ENCODE peak calls at places on chromosomes 4 and X, in nine cellular contexts. Y is ELR; X is iris pigment epithelial cell; G is activated CD8-positive, alpha-beta memory T cell treated with anti-CD3 and anti-CD28 coated beads, Interleukin-2, amount 50 U/mL, for 4 hours; E is Peyer's patch; K is A172; W is cardiac septum; M is NCI-H1105 treated with DMSO at 0.1 percent for 48 hours; A is astrocyte. F is an unnamed sample.
A peak's percentile ranks its signal among the peaks of the same experiment; 100 is the strongest.

GRCh38 chr4:123892368-123892961 is 495.9 kb downstream of the SPRY1 start:
- DNase-seq in K (no peak), E (no peak), A (no peak), W (no peak), Y (no peak), G (no peak), X (peak; percentile 18), M (no peak), F (no peak)

GRCh38 chr4:62117879-62118278 is 917.8 kb downstream of the ADGRL3 start:
- DNase-seq in M (no peak), Y (no peak), G (no peak), A (no peak), E (no peak), K (no peak), W (no peak), X (no peak), F (no peak)

GRCh38 chrX:68196939-68197791 is 236.1 kb downstream of the OPHN1 start:
- DNase-seq in Y (peak; percentile 59), G (no peak), M (peak; percentile 48), K (peak; percentile 45), A (peak; percentile 20), X (peak; percentile 51), W (no peak), E (no peak), F (no peak)

GRCh38 chr4:166318810-166319525 is 445.9 kb downstream of the TLL1 start:
- DNase-seq in A (peak; percentile 95), Y (peak; percentile 90), G (no peak), X (peak; percentile 74), M (no peak), W (no peak), K (peak; percentile 64), E (no peak), F (no peak)

GRCh38 chr4:155761047-155761446 is 2.2 kb downstream of the GUCY1B1 start:
- DNase-seq in E (no peak), G (no peak), K (no peak), W (no peak), M (no peak), Y (no peak), A (no peak), X (no peak), F (no peak)

GRCh38 chrX:116198235-116198634 is 27.7 kb downstream of the AGTR2 start:
- DNase-seq in K (no peak), M (no peak), A (no peak), W (no peak), E (no peak), Y (no peak), X (no peak), G (no peak), F (no peak)

GRCh38 chr4:41120297-41121217 is 93.8 kb downstream of the APBB2 start:
- DNase-seq in X (peak; percentile 69), M (peak; percentile 6), Y (no peak), W (no peak), E (no peak), A (peak; percentile 48), K (no peak), G (no peak), F (peak; percentile 52)

GRCh38 chr4:4673070-4673469 is 131.2 kb upstream of the STX18 start:
- DNase-seq in X (no peak), A (peak; percentile 34), W (no peak), E (peak; percentile 59), M (no peak), G (no peak), Y (peak; percentile 79), K (peak; percentile 63), F (no peak)

GRCh38 chr4:4386736-4387392 is at the start of gene NSG1:
- DNase-seq in W (no peak), E (peak; percentile 47), G (peak; percentile 43), X (peak; percentile 41), K (no peak), M (peak; percentile 14), Y (peak; percentile 23), A (peak; percentile 27), F (no peak)

GRCh38 chrX:40166582-40166981 is 68.8 kb upstream of the BCOR start:
- DNase-seq in G (no peak), A (no peak), Y (no peak), W (peak; percentile 12), M (no peak), K (no peak), E (no peak), X (no peak), F (no peak)

GRCh38 chrX:39063037-39063436 is 261.8 kb downstream of the MID1IP1 start:
- DNase-seq in K (no peak), Y (no peak), A (no peak), E (no peak), M (peak; percentile 30), W (no peak), G (no peak), X (no peak), F (peak; percentile 72)

GRCh38 chr4:83216856-83217683 is 67.5 kb downstream of the COQ2 start:
- DNase-seq in W (no peak), M (no peak), G (no peak), E (no peak), A (no peak), K (no peak), Y (no peak), X (no peak), F (no peak)

GRCh38 chr4:94605241-94605640 is 152.5 kb upstream of the BMPR1B start:
- DNase-seq in A (no peak), K (no peak), W (no peak), Y (no peak), G (no peak), E (no peak), M (no peak), X (no peak), F (no peak)

GRCh38 chrX:124378643-124379042 is 32.3 kb downstream of the SH2D1A start:
- DNase-seq in X (no peak), Y (no peak), A (no peak), K (no peak), G (no peak), E (no peak), M (no peak), W (no peak), F (no peak)

GRCh38 chrX:110987292-110987691 is 108.7 kb upstream of the PAK3 start:
- DNase-seq in G (no peak), K (no peak), A (no peak), X (peak; percentile 5), M (no peak), E (no peak), Y (peak; percentile 4), W (no peak), F (no peak)

GRCh38 chr4:102321260-102321991 is 23.9 kb downstream of the SLC39A8 start:
- DNase-seq in A (no peak), E (no peak), M (no peak), G (no peak), X (no peak), K (no peak), W (no peak), Y (no peak), F (no peak)

GRCh38 chr4:180823116-180823515 is 1420.1 kb upstream of the TENM3 start:
- DNase-seq in M (no peak), G (no peak), K (no peak), A (peak; percentile 46), Y (no peak), E (no peak), X (no peak), W (no peak), F (no peak)

GRCh38 chr4:156941940-156942548 is 29.6 kb downstream of the PDGFC start:
- DNase-seq in X (peak; percentile 99), A (peak; percentile 95), K (peak; percentile 60), Y (peak; percentile 95), M (no peak), G (no peak), W (no peak), E (no peak), F (peak; percentile 65)

GRCh38 chr4:1233641-1234277 is 15.2 kb downstream of the CTBP1 start:
- DNase-seq in M (no peak), K (no peak), X (peak; percentile 47), A (peak; percentile 7), Y (no peak), W (no peak), E (peak; percentile 50), G (no peak), F (no peak)

GRCh38 chrX:74535211-74535621 is 79.2 kb downstream of the RLIM start:
- DNase-seq in X (peak; percentile 66), E (no peak), A (peak; percentile 45), K (no peak), Y (peak; percentile 49), M (peak; percentile 57), G (no peak), W (no peak), F (no peak)

GRCh38 chrX:12771445-12772069 is 19.7 kb upstream of the PRPS2 start:
- DNase-seq in G (peak; percentile 61), E (peak; percentile 61), Y (peak; percentile 25), M (no peak), X (peak; percentile 36), A (no peak), W (no peak), K (no peak), F (peak; percentile 32)

GRCh38 chr4:115515379-115516171 is 402.2 kb upstream of the NDST4 start:
- DNase-seq in E (no peak), W (no peak), G (no peak), Y (no peak), X (no peak), M (no peak), K (no peak), A (no peak), F (no peak)

GRCh38 chrX:39556056-39556455 is 541.7 kb downstream of the BCOR start:
- DNase-seq in Y (no peak), E (no peak), M (no peak), K (no peak), A (no peak), G (no peak), W (no peak), X (no peak), F (no peak)

GRCh38 chr4:77284036-77284435 is 127.0 kb downstream of the CCNG2 start:
- DNase-seq in E (no peak), G (no peak), A (no peak), K (no peak), Y (no peak), M (no peak), X (peak; percentile 27), W (no peak), F (no peak)

GRCh38 chr4:109655396-109655795 is 47.8 kb downstream of the CASP6 start:
- DNase-seq in G (no peak), W (no peak), Y (no peak), K (no peak), A (no peak), M (no peak), X (no peak), E (no peak), F (no peak)

GRCh38 chr4:153547520-153547919 is 81.4 kb downstream of the TMEM131L start:
- DNase-seq in E (no peak), G (no peak), M (no peak), X (no peak), W (no peak), A (no peak), Y (no peak), K (no peak), F (no peak)

GRCh38 chrX:149131780-149132179 is 373.3 kb downstream of the IDS start:
- DNase-seq in A (peak; percentile 33), K (peak; percentile 52), Y (no peak), X (peak; percentile 3), G (no peak), M (no peak), E (no peak), W (no peak), F (no peak)

GRCh38 chr4:110653602-110654253 is 30.9 kb upstream of the PITX2 start:
- DNase-seq in M (no peak), X (no peak), G (no peak), K (no peak), W (no peak), A (no peak), E (no peak), Y (no peak), F (no peak)

GRCh38 chr4:3825530-3825929 is 59.3 kb downstream of the ADRA2C start:
- DNase-seq in W (no peak), X (no peak), A (no peak), G (no peak), Y (no peak), K (no peak), E (no peak), M (no peak), F (no peak)

GRCh38 chr4:165861378-165861777 is 11.7 kb upstream of the TLL1 start:
- DNase-seq in E (no peak), W (no peak), K (no peak), X (no peak), A (no peak), Y (no peak), M (no peak), G (no peak), F (no peak)

GRCh38 chr4:47647029-47647428 is 162.0 kb downstream of the ATP10D start:
- DNase-seq in X (no peak), Y (no peak), K (no peak), W (no peak), A (no peak), G (no peak), E (no peak), M (no peak), F (no peak)